ENCODE peak calls at places on chromosome 5, in five cellular contexts. One of them, this sample, is unnamed. For H3K9me3, the result is how much of the 10 kb centered on the place peaks cover.

GRCh38 chr5:65758546-65759144 is 36.6 kb downstream of the NLN start:
- DNase-seq in uterus: no peak
- DNase-seq in upper lobe of left lung: no peak
- DNase-seq in A549: no peak
- DNase-seq in osteoblast: no peak
- DNase-seq in this sample: no peak

GRCh38 chr5:135116146-135116545 is 82.1 kb upstream of the PITX1 start:
- DNase-seq in uterus: no peak
- DNase-seq in upper lobe of left lung: no peak
- DNase-seq in A549: no peak
- DNase-seq in osteoblast: peak
- DNase-seq in this sample: no peak

GRCh38 chr5:107577551-107577950 is 93.2 kb downstream of the EFNA5 start:
- DNase-seq in uterus: no peak
- DNase-seq in upper lobe of left lung: no peak
- DNase-seq in A549: no peak
- DNase-seq in osteoblast: no peak
- DNase-seq in this sample: no peak

GRCh38 chr5:82276800-82277612 is 1.1 kb downstream of the RPS23 start:
- DNase-seq in uterus: no peak
- DNase-seq in upper lobe of left lung: no peak
- DNase-seq in A549: no peak
- DNase-seq in osteoblast: no peak
- DNase-seq in this sample: no peak

GRCh38 chr5:159667286-159667685 is 249.0 kb upstream of the ADRA1B start:
- DNase-seq in uterus: no peak
- DNase-seq in upper lobe of left lung: no peak
- DNase-seq in A549: no peak
- DNase-seq in osteoblast: no peak
- DNase-seq in this sample: no peak

GRCh38 chr5:94613583-94613982 is 4.8 kb downstream of the KIAA0825 start:
- DNase-seq in uterus: no peak
- DNase-seq in upper lobe of left lung: no peak
- DNase-seq in A549: peak
- DNase-seq in osteoblast: no peak
- DNase-seq in this sample: no peak

GRCh38 chr5:93883459-93883858 is 142.1 kb upstream of the POU5F2 start:
- DNase-seq in uterus: no peak
- DNase-seq in upper lobe of left lung: no peak
- DNase-seq in A549: no peak
- DNase-seq in osteoblast: no peak
- DNase-seq in this sample: no peak

GRCh38 chr5:10019236-10019635 is 230.5 kb downstream of the ATPSCKMT start:
- DNase-seq in uterus: no peak
- DNase-seq in upper lobe of left lung: no peak
- DNase-seq in A549: no peak
- DNase-seq in osteoblast: no peak
- DNase-seq in this sample: no peak

GRCh38 chr5:122907238-122907637 is 61.8 kb downstream of the SNX24 start:
- DNase-seq in uterus: no peak
- DNase-seq in upper lobe of left lung: no peak
- DNase-seq in A549: peak
- DNase-seq in osteoblast: peak
- DNase-seq in this sample: no peak

GRCh38 chr5:134555889-134556311 is 30.4 kb downstream of the JADE2 start:
- DNase-seq in uterus: peak
- DNase-seq in upper lobe of left lung: no peak
- DNase-seq in A549: peak
- DNase-seq in osteoblast: peak
- DNase-seq in this sample: peak

GRCh38 chr5:1753490-1753889 is 46.1 kb downstream of the MRPL36 start:
- DNase-seq in uterus: no peak
- DNase-seq in upper lobe of left lung: no peak
- DNase-seq in A549: no peak
- DNase-seq in osteoblast: peak
- DNase-seq in this sample: no peak

GRCh38 chr5:122977306-122977705 is 59.2 kb downstream of the PPIC start:
- DNase-seq in uterus: no peak
- DNase-seq in upper lobe of left lung: no peak
- DNase-seq in A549: no peak
- DNase-seq in osteoblast: no peak
- DNase-seq in this sample: no peak

GRCh38 chr5:1324719-1325190 is 20.1 kb downstream of the CLPTM1L start:
- DNase-seq in uterus: no peak
- DNase-seq in upper lobe of left lung: peak
- DNase-seq in A549: no peak
- DNase-seq in osteoblast: peak
- DNase-seq in this sample: no peak

GRCh38 chr5:171712616-171713015 is 73.0 kb upstream of the SMIM23 start:
- DNase-seq in uterus: no peak
- DNase-seq in upper lobe of left lung: no peak
- DNase-seq in A549: no peak
- DNase-seq in osteoblast: no peak
- DNase-seq in this sample: no peak

GRCh38 chr5:56608216-56608925 is 207.0 kb upstream of the MAP3K1 start:
- DNase-seq in uterus: no peak
- DNase-seq in upper lobe of left lung: no peak
- DNase-seq in A549: no peak
- DNase-seq in osteoblast: no peak
- DNase-seq in this sample: no peak

GRCh38 chr5:55096860-55097259 is 5.6 kb upstream of the GZMA start:
- DNase-seq in uterus: no peak
- DNase-seq in upper lobe of left lung: no peak
- DNase-seq in A549: no peak
- DNase-seq in osteoblast: no peak
- DNase-seq in this sample: peak

GRCh38 chr5:132258102-132259060 is 885 bp downstream of the PDLIM4 start:
- DNase-seq in uterus: peak
- DNase-seq in upper lobe of left lung: no peak
- DNase-seq in A549: no peak
- DNase-seq in osteoblast: peak
- DNase-seq in this sample: no peak

GRCh38 chr5:14481299-14481799 is 100.2 kb upstream of the OTULINL start:
- DNase-seq in uterus: no peak
- DNase-seq in upper lobe of left lung: no peak
- DNase-seq in A549: no peak
- DNase-seq in osteoblast: no peak
- DNase-seq in this sample: no peak

GRCh38 chr5:139814704-139815280 is 19.2 kb downstream of the PSD2 start:
- DNase-seq in uterus: no peak
- DNase-seq in upper lobe of left lung: no peak
- DNase-seq in A549: no peak
- DNase-seq in osteoblast: peak
- DNase-seq in this sample: no peak

GRCh38 chr5:1686066-1686802 is 113.4 kb downstream of the MRPL36 start:
- DNase-seq in uterus: no peak
- DNase-seq in upper lobe of left lung: peak
- DNase-seq in A549: no peak
- DNase-seq in osteoblast: no peak
- DNase-seq in this sample: no peak

GRCh38 chr5:56447232-56447631 is 214.1 kb upstream of the ANKRD55 start:
- DNase-seq in uterus: no peak
- DNase-seq in upper lobe of left lung: no peak
- DNase-seq in A549: peak
- DNase-seq in osteoblast: no peak
- DNase-seq in this sample: no peak

GRCh38 chr5:33761139-33761538 is 130.7 kb downstream of the ADAMTS12 start:
- DNase-seq in uterus: no peak
- DNase-seq in upper lobe of left lung: no peak
- DNase-seq in A549: no peak
- DNase-seq in osteoblast: peak
- DNase-seq in this sample: no peak

GRCh38 chr5:116359575-116359974 is 215.0 kb downstream of the SEMA6A start:
- DNase-seq in uterus: no peak
- DNase-seq in upper lobe of left lung: no peak
- DNase-seq in A549: no peak
- DNase-seq in osteoblast: no peak
- DNase-seq in this sample: no peak

GRCh38 chr5:111685969-111686368 is 71.0 kb downstream of the NREP start:
- DNase-seq in uterus: no peak
- DNase-seq in upper lobe of left lung: no peak
- DNase-seq in A549: peak
- DNase-seq in osteoblast: no peak
- DNase-seq in this sample: no peak

GRCh38 chr5:58201922-58202648 is 257.8 kb downstream of the PLK2 start:
- DNase-seq in uterus: no peak
- DNase-seq in upper lobe of left lung: no peak
- DNase-seq in A549: no peak
- DNase-seq in osteoblast: peak
- DNase-seq in this sample: no peak

GRCh38 chr5:36733183-36733582 is 126.8 kb downstream of the SLC1A3 start:
- DNase-seq in uterus: no peak
- DNase-seq in upper lobe of left lung: no peak
- DNase-seq in A549: no peak
- DNase-seq in osteoblast: no peak
- DNase-seq in this sample: no peak

GRCh38 chr5:132471944-132472343 is 18.6 kb downstream of the IRF1 start:
- DNase-seq in uterus: no peak
- DNase-seq in upper lobe of left lung: no peak
- DNase-seq in A549: no peak
- DNase-seq in osteoblast: peak
- DNase-seq in this sample: peak

GRCh38 chr5:72608297-72608696 is 101.1 kb upstream of the ZNF366 start:
- DNase-seq in uterus: no peak
- DNase-seq in upper lobe of left lung: no peak
- DNase-seq in A549: no peak
- DNase-seq in osteoblast: no peak
- DNase-seq in this sample: no peak

GRCh38 chr5:137370511-137371071 is 128.5 kb downstream of the SPOCK1 start:
- DNase-seq in uterus: no peak
- DNase-seq in upper lobe of left lung: no peak
- DNase-seq in A549: no peak
- DNase-seq in osteoblast: no peak
- DNase-seq in this sample: no peak

GRCh38 chr5:73152411-73153388 is 20.3 kb upstream of the TMEM174 start:
- DNase-seq in uterus: no peak
- DNase-seq in upper lobe of left lung: no peak
- DNase-seq in A549: no peak
- DNase-seq in osteoblast: no peak
- DNase-seq in this sample: no peak

GRCh38 chr5:141298376-141298775 is 5.5 kb downstream of the SLC25A2 start:
- DNase-seq in uterus: no peak
- DNase-seq in upper lobe of left lung: no peak
- DNase-seq in A549: no peak
- DNase-seq in osteoblast: no peak
- DNase-seq in this sample: no peak

GRCh38 chr5:141306630-141307029 is 2.8 kb upstream of the SLC25A2 start:
- DNase-seq in uterus: no peak
- DNase-seq in upper lobe of left lung: no peak
- DNase-seq in A549: no peak
- DNase-seq in osteoblast: no peak
- DNase-seq in this sample: no peak

GRCh38 chr5:141303756-141304155 is at the start of gene SLC25A2:
- DNase-seq in uterus: no peak
- DNase-seq in upper lobe of left lung: peak
- DNase-seq in A549: no peak
- DNase-seq in osteoblast: no peak
- DNase-seq in this sample: no peak
- H3K9me3 ChIP-seq in uterus: under half
- H3K9me3 ChIP-seq in upper lobe of left lung: half or more
- H3K9me3 ChIP-seq in A549: half or more
- H3K9me3 ChIP-seq in osteoblast: under half
- H3K9me3 ChIP-seq in this sample: under half

GRCh38 chr5:158430166-158430828 is 571.4 kb upstream of the CLINT1 start:
- DNase-seq in uterus: no peak
- DNase-seq in upper lobe of left lung: no peak
- DNase-seq in A549: no peak
- DNase-seq in osteoblast: no peak
- DNase-seq in this sample: no peak

GRCh38 chr5:158431369-158432029 is 572.6 kb upstream of the CLINT1 start:
- DNase-seq in uterus: peak
- DNase-seq in upper lobe of left lung: no peak
- DNase-seq in A549: no peak
- DNase-seq in osteoblast: no peak
- DNase-seq in this sample: no peak

GRCh38 chr5:158434749-158435148 is 575.8 kb upstream of the CLINT1 start:
- DNase-seq in uterus: no peak
- DNase-seq in upper lobe of left lung: no peak
- DNase-seq in A549: no peak
- DNase-seq in osteoblast: no peak
- DNase-seq in this sample: no peak

GRCh38 chr5:158433634-158434033 is 574.7 kb upstream of the CLINT1 start:
- DNase-seq in uterus: no peak
- DNase-seq in upper lobe of left lung: no peak
- DNase-seq in A549: no peak
- DNase-seq in osteoblast: no peak
- DNase-seq in this sample: no peak

DNA sequence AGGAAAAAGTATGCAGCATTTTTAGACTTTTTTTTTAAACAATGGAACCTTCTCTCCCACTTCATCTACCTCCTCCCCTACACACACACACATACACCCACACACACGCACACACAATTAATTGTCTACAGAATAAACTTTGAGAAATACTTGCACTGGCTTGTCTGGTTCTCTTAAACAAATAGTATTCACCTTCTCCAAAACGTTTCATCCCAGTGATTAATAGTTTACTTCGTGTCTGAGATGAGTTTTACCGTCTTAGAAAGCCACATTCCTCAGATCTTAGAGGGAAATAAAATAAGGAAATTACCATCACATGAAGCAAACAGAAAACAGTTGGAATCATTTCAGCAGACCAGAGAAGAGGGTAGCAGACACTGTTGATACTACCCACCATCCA is 570.6 kb upstream of the CLINT1 start:
- DNase-seq in uterus: no peak
- DNase-seq in upper lobe of left lung: no peak
- DNase-seq in A549: no peak
- DNase-seq in osteoblast: no peak
- DNase-seq in this sample: no peak
- H3K9me3 ChIP-seq in uterus: under half
- H3K9me3 ChIP-seq in upper lobe of left lung: under half
- H3K9me3 ChIP-seq in A549: under half
- H3K9me3 ChIP-seq in osteoblast: under half
- H3K9me3 ChIP-seq in this sample: under half

DNA sequence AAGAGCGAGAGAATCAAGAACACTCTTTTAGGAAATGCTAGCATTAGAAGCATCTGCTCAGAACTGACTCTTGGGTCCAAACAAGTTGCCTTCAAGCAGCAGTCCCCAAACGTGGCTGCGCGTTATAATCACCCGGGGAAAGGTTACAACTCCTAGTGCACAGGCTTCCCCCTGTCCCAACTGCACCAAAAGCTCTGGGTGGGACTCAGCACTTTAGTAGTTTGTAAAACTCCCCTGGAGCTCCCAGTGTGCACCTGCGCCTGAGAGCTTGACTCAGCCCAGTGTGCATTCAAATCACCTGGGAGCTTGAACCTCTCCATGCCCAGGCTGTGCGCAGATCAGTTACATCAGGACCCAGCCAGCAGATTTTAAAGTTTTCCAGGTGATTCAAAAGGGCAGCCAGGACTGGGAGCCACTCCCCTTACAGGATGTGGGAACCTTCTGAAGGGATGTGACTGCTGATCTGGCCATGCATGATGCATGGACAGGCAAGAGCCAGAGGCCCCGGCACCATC is 151.4 kb downstream of the COL23A1 start:
- DNase-seq in uterus: no peak
- DNase-seq in upper lobe of left lung: no peak
- DNase-seq in A549: no peak
- DNase-seq in osteoblast: peak
- DNase-seq in this sample: no peak
- H3K9me3 ChIP-seq in uterus: under half
- H3K9me3 ChIP-seq in upper lobe of left lung: under half
- H3K9me3 ChIP-seq in A549: under half
- H3K9me3 ChIP-seq in osteoblast: under half
- H3K9me3 ChIP-seq in this sample: under half

GRCh38 chr5:79890871-79891249 is 100.2 kb downstream of the MTX3 start:
- DNase-seq in uterus: no peak
- DNase-seq in upper lobe of left lung: no peak
- DNase-seq in A549: no peak
- DNase-seq in osteoblast: no peak
- DNase-seq in this sample: no peak
- H3K9me3 ChIP-seq in uterus: under half
- H3K9me3 ChIP-seq in upper lobe of left lung: under half
- H3K9me3 ChIP-seq in A549: under half
- H3K9me3 ChIP-seq in osteoblast: under half
- H3K9me3 ChIP-seq in this sample: under half

This sample was measured in T-helper 17 cell.